ENCODE peak calls at places on chromosomes 11 and 22, in eight cellular contexts. B is psoas muscle; W is A549; L is IMR-90; C is left ventricle myocardium inferior; K is CD4-positive, CD25-positive, alpha-beta regulatory T cell; R is K562; Q is heart right ventricle. V is an unnamed sample. For H3K4me1, the result is how much of the 10 kb centered on the place peaks cover.

GRCh38 chr11:68169442-68169841 is 43.7 kb downstream of the KMT5B start:
- DNase-seq in C (no peak), L (no peak), B (no peak), W (no peak), Q (no peak), K (no peak), R (no peak), V (no peak)

GRCh38 chr11:8271106-8271886 is 7.6 kb upstream of the LMO1 start:
- DNase-seq in B (no peak), W (no peak), K (no peak), L (no peak), Q (no peak), R (no peak), C (no peak), V (no peak)

GRCh38 chr22:45200862-45201511 is 37.3 kb downstream of the NUP50 start:
- DNase-seq in Q (no peak), W (no peak), R (no peak), K (no peak), L (peak), B (peak), C (no peak), V (no peak)

GRCh38 chr11:33930317-33931021 is 38.6 kb upstream of the LMO2 start:
- DNase-seq in W (no peak), L (no peak), C (peak), B (no peak), R (no peak), K (no peak), Q (no peak), V (peak)

GRCh38 chr11:60208146-60208895 is 25.4 kb upstream of the MS4A6A start:
- DNase-seq in W (no peak), C (no peak), L (no peak), Q (no peak), B (no peak), R (no peak), K (no peak), V (no peak)

GRCh38 chr11:4454031-4454430 is 4.9 kb downstream of the OR52K2 start:
- DNase-seq in L (no peak), Q (no peak), C (no peak), K (no peak), B (no peak), R (no peak), W (no peak), V (no peak)

GRCh38 chr11:2480874-2481220 is 36.0 kb downstream of the KCNQ1 start:
- DNase-seq in Q (no peak), L (no peak), C (no peak), K (no peak), R (no peak), W (no peak), B (no peak), V (peak)

GRCh38 chr11:110798231-110798630 is 86.0 kb upstream of the ARHGAP20 start:
- DNase-seq in B (no peak), C (no peak), R (no peak), Q (no peak), W (no peak), L (no peak), K (no peak), V (no peak)

GRCh38 chr11:124756033-124756752 is 4.1 kb upstream of the VSIG2 start:
- DNase-seq in R (no peak), L (no peak), K (no peak), W (no peak), Q (no peak), B (no peak), C (no peak), V (no peak)

GRCh38 chr22:46007848-46008261 is 30.9 kb upstream of the WNT7B start:
- DNase-seq in K (no peak), C (peak), B (peak), L (peak), W (no peak), Q (peak), R (no peak), V (peak)

GRCh38 chr11:10452211-10452767 is 2.8 kb upstream of the AMPD3 start:
- DNase-seq in L (peak), R (no peak), Q (no peak), C (no peak), K (no peak), B (no peak), W (no peak), V (no peak)

GRCh38 chr11:19676508-19677379 is 35.9 kb upstream of the NAV2 start:
- DNase-seq in K (no peak), W (no peak), Q (no peak), L (no peak), R (no peak), B (no peak), C (no peak), V (no peak)

GRCh38 chr11:762421-763072 is 14.7 kb downstream of the GATD1 start:
- DNase-seq in W (peak), Q (no peak), B (peak), R (peak), C (no peak), K (no peak), L (peak), V (peak)

GRCh38 chr11:28542556-28542955 is 434.4 kb downstream of the METTL15 start:
- DNase-seq in C (no peak), K (no peak), B (no peak), Q (no peak), R (no peak), L (peak), W (no peak), V (no peak)

GRCh38 chr11:59562292-59562691 is 51.0 kb downstream of the OR4D9 start:
- DNase-seq in L (no peak), Q (no peak), K (no peak), R (no peak), B (no peak), W (no peak), C (no peak), V (no peak)

GRCh38 chr11:122883682-122883981 is 1.1 kb downstream of the JHY start:
- DNase-seq in R (no peak), K (no peak), L (no peak), W (no peak), B (no peak), C (no peak), Q (no peak), V (no peak)

GRCh38 chr11:7665473-7666291 is 7.6 kb downstream of the CYB5R2 start:
- DNase-seq in W (peak), K (peak), L (peak), Q (peak), C (peak), R (peak), B (peak), V (peak)

GRCh38 chr11:34773826-34774225 is 142.4 kb downstream of the APIP start:
- DNase-seq in R (no peak), Q (no peak), B (no peak), K (no peak), W (no peak), C (no peak), L (peak), V (no peak)

GRCh38 chr11:126588630-126589491 is 233.4 kb downstream of the ST3GAL4 start:
- DNase-seq in W (no peak), C (no peak), K (no peak), Q (no peak), L (no peak), B (no peak), R (no peak), V (no peak)

GRCh38 chr11:126583594-126583993 is 228.1 kb downstream of the ST3GAL4 start:
- DNase-seq in L (no peak), R (no peak), B (no peak), W (no peak), K (no peak), Q (no peak), C (no peak), V (no peak)

GRCh38 chr11:126584028-126584427 is 228.5 kb downstream of the ST3GAL4 start:
- DNase-seq in L (no peak), C (no peak), W (no peak), K (no peak), Q (no peak), B (no peak), R (no peak), V (no peak)

GRCh38 chr11:126585388-126586302 is 230.2 kb downstream of the ST3GAL4 start:
- DNase-seq in R (no peak), L (peak), C (peak), B (peak), W (peak), Q (peak), K (no peak), V (peak)

GRCh38 chr11:126586303-126586627 is 230.8 kb downstream of the ST3GAL4 start:
- DNase-seq in R (no peak), K (no peak), L (no peak), Q (no peak), B (no peak), W (no peak), C (no peak), V (no peak)
- H3K4me3 ChIP-seq in R (no peak), K (no peak), L (peak), Q (no peak), B (peak), W (no peak), C (peak), V (no peak)

DNA sequence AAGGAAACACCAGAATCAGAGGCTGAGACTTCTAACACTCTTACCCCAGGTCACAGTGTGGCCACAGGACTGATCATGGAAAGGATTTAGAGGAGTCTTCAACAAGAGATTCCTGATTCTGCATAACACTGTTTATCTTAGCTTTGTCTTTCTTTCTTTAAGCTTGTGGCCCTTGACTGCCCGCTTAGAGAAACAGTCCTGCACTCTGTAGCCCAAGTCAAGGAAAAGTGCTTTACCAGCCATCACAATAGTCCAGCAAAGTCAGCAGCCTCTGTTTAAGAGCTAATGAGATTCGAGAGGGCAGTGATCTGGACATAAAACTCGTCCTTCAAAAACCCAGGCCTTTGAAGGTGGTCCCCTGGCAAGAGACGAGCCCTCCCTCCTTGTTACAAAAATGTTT is 30.0 kb downstream of the PRDM10 start:
- DNase-seq in L (no peak), K (no peak), R (no peak), Q (no peak), B (no peak), W (no peak), C (no peak), V (no peak)
- H3K27ac ChIP-seq in L (no peak), K (no peak), R (no peak), Q (no peak), B (no peak), W (no peak), C (no peak), V (no peak)

DNA sequence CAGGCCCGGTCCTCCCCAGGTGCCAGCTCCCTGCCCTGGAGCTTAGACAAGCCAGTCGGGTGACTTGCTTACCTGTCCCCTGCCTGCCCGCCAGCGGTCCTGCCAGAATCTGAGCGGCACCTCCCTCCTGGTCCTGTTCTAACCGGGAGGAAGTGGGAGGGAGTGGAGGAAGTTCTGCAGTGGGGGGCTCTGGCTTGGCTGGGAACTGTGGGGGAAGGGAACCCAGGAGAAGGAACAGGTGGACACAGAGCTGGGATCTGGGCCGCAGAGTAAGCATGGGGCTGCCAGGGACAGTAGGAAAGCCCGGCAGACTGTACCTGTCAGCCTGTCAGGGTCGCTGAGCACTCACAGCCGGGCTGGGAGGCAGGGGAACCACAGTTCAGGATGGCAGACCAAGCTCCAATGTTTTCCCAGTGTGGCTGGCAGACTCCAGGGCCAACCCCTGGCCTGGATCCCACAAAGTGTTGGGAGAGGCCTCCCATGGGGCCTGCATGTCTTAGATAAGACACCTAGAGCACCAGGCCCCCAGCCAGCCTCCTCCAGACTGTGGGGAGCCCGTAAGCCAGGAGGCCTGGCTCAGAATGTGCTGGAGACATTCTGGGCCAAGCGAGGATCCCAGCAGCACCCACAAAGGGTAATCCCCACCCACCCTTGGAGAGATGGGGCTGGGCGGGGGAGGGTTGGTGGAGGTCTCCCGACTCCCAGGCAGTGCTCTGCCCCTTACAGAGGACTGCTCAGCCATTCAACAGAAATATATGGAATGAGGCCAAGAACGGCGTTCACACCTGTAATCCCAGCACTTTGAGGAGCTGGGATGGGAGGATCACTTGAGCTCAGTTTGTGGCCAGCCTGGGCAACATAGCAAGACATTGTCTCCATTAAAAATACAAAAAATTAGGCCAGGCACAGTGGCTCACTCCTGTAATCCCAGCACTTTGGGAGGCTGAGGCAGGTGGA is 2.3 kb downstream of the CYB5R3 start:
- DNase-seq in W (no peak), Q (peak), L (no peak), K (no peak), C (peak), R (peak), B (peak), V (peak)
- H3K4me1 ChIP-seq in W (under half), Q (half or more), L (under half), K (under half), C (half or more), R (half or more), B (half or more), V (half or more)

GRCh38 chr11:130738618-130739017 is 177.7 kb downstream of the SNX19 start:
- DNase-seq in R (no peak), B (no peak), Q (no peak), L (peak), K (no peak), W (no peak), C (no peak), V (no peak)
- H3K4me3 ChIP-seq in R (no peak), B (no peak), Q (no peak), L (no peak), K (no peak), W (no peak), C (peak), V (no peak)

GRCh38 chr11:61489833-61490585 is 18.5 kb upstream of the LRRC10B start:
- DNase-seq in Q (no peak), K (no peak), W (no peak), R (peak), C (peak), B (no peak), L (peak), V (no peak)
- H3K27ac ChIP-seq in Q (peak), K (no peak), W (no peak), R (no peak), C (peak), B (peak), L (peak), V (no peak)